ENCODE peak calls at places on chromosome 15, in four cellular contexts. P is fibroblast of lung, T is neural progenitor cell, F is endothelial cell of umbilical vein. D is an unnamed sample.

GRCh38 chr15:77122576-77122975 is 51.7 kb upstream of the TSPAN3 start:
- DNase-seq in P (no peak), T (no peak), F (no peak), D (no peak)

GRCh38 chr15:93460717-93461116 is 371.7 kb upstream of the RGMA start:
- DNase-seq in P (no peak), T (no peak), F (no peak), D (no peak)

GRCh38 chr15:91279481-91279880 is 179.4 kb downstream of the SV2B start:
- DNase-seq in P (no peak), T (no peak), F (no peak), D (no peak)

GRCh38 chr15:66723826-66724731 is 22.0 kb downstream of the SMAD6 start:
- DNase-seq in P (peak), T (no peak), F (no peak), D (no peak)

GRCh38 chr15:90529369-90530249 is at the start of gene CRTC3:
- DNase-seq in P (peak), T (peak), F (peak), D (peak)

GRCh38 chr15:47756872-47757271 is 39.6 kb downstream of the SEMA6D start:
- DNase-seq in P (peak), T (no peak), F (peak), D (peak)

GRCh38 chr15:22839046-22839705 is 710 bp downstream of the NIPA2 start:
- DNase-seq in P (no peak), T (no peak), F (peak), D (no peak)

GRCh38 chr15:38458646-38459045 is 4.7 kb downstream of the FAM98B start:
- DNase-seq in P (no peak), T (no peak), F (no peak), D (no peak)

GRCh38 chr15:66785637-66786036 is 83.6 kb downstream of the SMAD6 start:
- DNase-seq in P (peak), T (no peak), F (no peak), D (no peak)

GRCh38 chr15:93049914-93050534 is 39.0 kb downstream of the RGMA start:
- DNase-seq in P (no peak), T (no peak), F (no peak), D (no peak)

GRCh38 chr15:101092186-101092866 is 159.5 kb downstream of the CHSY1 start:
- DNase-seq in P (peak), T (no peak), F (no peak), D (no peak)

GRCh38 chr15:78243076-78243475 is 8.7 kb upstream of the ACSBG1 start:
- DNase-seq in P (no peak), T (no peak), F (no peak), D (no peak)

GRCh38 chr15:78244101-78244500 is 9.7 kb upstream of the ACSBG1 start:
- DNase-seq in P (no peak), T (no peak), F (no peak), D (peak)

GRCh38 chr15:78241017-78241416 is 6.7 kb upstream of the ACSBG1 start:
- DNase-seq in P (peak), T (peak), F (peak), D (peak)

GRCh38 chr15:78242128-78242527 is 7.8 kb upstream of the ACSBG1 start:
- DNase-seq in P (no peak), T (peak), F (peak), D (peak)

GRCh38 chr15:78243491-78243941 is 9.2 kb upstream of the ACSBG1 start:
- DNase-seq in P (peak), T (peak), F (no peak), D (no peak)
- H2AFZ ChIP-seq in P (no peak), T (peak), F (no peak), D (no peak)

GRCh38 chr15:62709261-62709660 is 333.3 kb upstream of the TPM1 start:
- DNase-seq in P (no peak), T (peak), F (no peak), D (no peak)

GRCh38 chr15:62711691-62712454 is 330.7 kb upstream of the TPM1 start:
- DNase-seq in P (no peak), T (no peak), F (peak), D (no peak)

GRCh38 chr15:62708470-62708869 is 334.1 kb upstream of the TPM1 start:
- DNase-seq in P (no peak), T (no peak), F (no peak), D (no peak)

DNA sequence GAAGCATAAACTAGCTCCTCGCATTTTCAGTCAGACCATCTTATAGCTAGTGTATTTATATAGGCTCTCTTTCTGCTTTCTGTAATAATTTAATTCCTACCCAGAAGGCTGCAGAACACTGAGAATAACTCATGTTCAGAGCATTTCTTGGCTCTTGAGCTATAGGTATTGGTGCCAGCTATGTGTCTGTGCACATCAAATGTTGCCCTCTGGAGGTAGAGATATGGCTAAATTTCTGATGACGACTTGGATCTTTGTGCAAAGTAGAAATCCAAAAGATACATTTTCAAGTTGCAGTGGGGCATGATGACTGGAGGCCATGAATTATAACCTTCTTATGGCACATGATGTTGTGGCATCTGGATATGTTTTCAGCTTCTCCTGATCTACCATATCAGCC is 336.2 kb upstream of the TPM1 start:
- DNase-seq in P (peak), T (no peak), F (no peak), D (no peak)
- TF ChIP-seq CTCF in P (no peak), T (no peak), F (no peak), D (peak)

GRCh38 chr15:67832031-67832551 is 6.8 kb downstream of the SKOR1 start:
- DNase-seq in P (peak), T (peak), F (no peak), D (no peak)
- TF ChIP-seq EZH2 in P (peak), T (no peak), F (no peak), D (peak)

DNA sequence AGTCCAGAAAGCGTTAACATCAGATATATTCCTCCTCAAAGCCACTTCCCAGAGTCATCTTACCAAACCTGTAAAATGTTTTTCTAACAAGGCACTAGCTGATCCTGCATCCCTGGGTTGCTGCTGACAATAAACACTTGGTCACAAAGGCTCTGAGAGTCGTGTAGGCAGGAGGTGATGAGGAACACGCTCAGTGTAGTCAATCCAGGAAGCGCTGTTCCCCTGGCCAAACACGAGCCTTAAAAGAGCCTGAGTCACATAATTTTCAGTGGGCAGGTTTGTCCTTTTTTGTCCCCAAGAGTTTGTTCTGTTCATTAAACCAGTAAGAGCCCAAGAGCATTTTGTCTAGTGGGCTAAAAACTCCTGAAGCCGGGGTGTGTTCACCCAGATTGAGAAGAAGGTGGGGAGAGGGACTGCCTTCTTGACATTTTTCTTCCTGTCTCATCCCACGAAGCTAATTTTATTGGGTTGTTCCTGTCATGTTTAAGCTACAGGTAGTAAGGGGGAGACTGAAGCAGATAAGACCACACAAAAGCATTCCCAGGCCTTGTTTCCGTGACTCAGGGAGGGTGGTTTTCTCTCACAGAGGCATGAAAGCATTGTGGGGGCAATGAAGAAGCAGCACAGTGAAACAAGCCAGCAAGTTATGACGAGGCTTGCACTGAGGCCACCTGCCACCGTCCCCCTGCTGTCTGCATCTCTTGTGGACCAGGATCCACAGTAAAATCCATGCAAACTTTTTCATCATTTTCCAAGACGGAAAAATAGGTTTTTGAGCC is 73.7 kb downstream of the FOXB1 start:
- DNase-seq in P (no peak), T (peak), F (no peak), D (no peak)
- H2AFZ ChIP-seq in P (no peak), T (peak), F (no peak), D (no peak)

D was measured in hepatocyte.